ENCODE peak calls at places on chromosomes 12 and 14, in six cellular contexts. One of them, this sample, is unnamed.

GRCh38 chr12:132259364-132259871 is 70.0 kb downstream of the GALNT9 start:
- DNase-seq in A549: no peak
- DNase-seq in HepG2: no peak
- DNase-seq in endothelial cell of umbilical vein: no peak
- DNase-seq in GM12878: no peak
- DNase-seq in K562: peak; percentile 28
- DNase-seq in this sample: peak; percentile 81

GRCh38 chr14:55052259-55052930 is 948 bp downstream of the MAPK1IP1L start:
- DNase-seq in K562: no peak
- DNase-seq in GM12878: no peak
- DNase-seq in A549: no peak
- DNase-seq in HepG2: no peak
- DNase-seq in endothelial cell of umbilical vein: no peak
- DNase-seq in this sample: no peak

GRCh38 chr14:92952497-92953298 is 29.7 kb downstream of the CHGA start:
- DNase-seq in GM12878: no peak
- DNase-seq in K562: no peak
- DNase-seq in A549: no peak
- DNase-seq in endothelial cell of umbilical vein: no peak
- DNase-seq in HepG2: no peak
- DNase-seq in this sample: no peak

GRCh38 chr14:57486767-57487379 is 6.8 kb downstream of the CCDC198 start:
- DNase-seq in HepG2: peak; percentile 41
- DNase-seq in A549: peak; percentile 54
- DNase-seq in GM12878: no peak
- DNase-seq in endothelial cell of umbilical vein: peak; percentile 30
- DNase-seq in K562: peak; percentile 20
- DNase-seq in this sample: peak; percentile 44

GRCh38 chr14:94904636-94905035 is 134.7 kb upstream of the GSC start:
- DNase-seq in GM12878: no peak
- DNase-seq in A549: no peak
- DNase-seq in HepG2: no peak
- DNase-seq in endothelial cell of umbilical vein: no peak
- DNase-seq in K562: no peak
- DNase-seq in this sample: no peak

GRCh38 chr12:124828264-124829007 is 35.2 kb downstream of the SCARB1 start:
- DNase-seq in K562: no peak
- DNase-seq in endothelial cell of umbilical vein: no peak
- DNase-seq in GM12878: no peak
- DNase-seq in HepG2: peak; percentile 87
- DNase-seq in A549: peak; percentile 96
- DNase-seq in this sample: no peak

GRCh38 chr12:102879144-102879763 is 37.8 kb downstream of the PAH start:
- DNase-seq in A549: peak; percentile 91
- DNase-seq in GM12878: peak; percentile 51
- DNase-seq in HepG2: no peak
- DNase-seq in endothelial cell of umbilical vein: no peak
- DNase-seq in K562: peak; percentile 16
- DNase-seq in this sample: peak; percentile 77

GRCh38 chr12:69443916-69444315 is 26.3 kb upstream of the FRS2 start:
- DNase-seq in endothelial cell of umbilical vein: no peak
- DNase-seq in HepG2: no peak
- DNase-seq in A549: no peak
- DNase-seq in K562: no peak
- DNase-seq in GM12878: no peak
- DNase-seq in this sample: no peak

GRCh38 chr12:64912501-64912900 is 88.1 kb downstream of the TBC1D30 start:
- DNase-seq in K562: no peak
- DNase-seq in HepG2: no peak
- DNase-seq in GM12878: no peak
- DNase-seq in endothelial cell of umbilical vein: no peak
- DNase-seq in A549: no peak
- DNase-seq in this sample: no peak

GRCh38 chr12:91074068-91074819 is 16.4 kb upstream of the KERA start:
- DNase-seq in A549: no peak
- DNase-seq in endothelial cell of umbilical vein: no peak
- DNase-seq in HepG2: no peak
- DNase-seq in K562: no peak
- DNase-seq in GM12878: no peak
- DNase-seq in this sample: no peak

GRCh38 chr12:53231859-53232640 is at the start of gene RARG:
- DNase-seq in endothelial cell of umbilical vein: no peak
- DNase-seq in K562: peak; percentile 51
- DNase-seq in HepG2: no peak
- DNase-seq in A549: peak; percentile 76
- DNase-seq in GM12878: no peak
- DNase-seq in this sample: no peak
- TF ChIP-seq MYC in endothelial cell of umbilical vein: no peak
- TF ChIP-seq MYC in K562: peak; percentile 13
- TF ChIP-seq MYC in HepG2: no peak
- TF ChIP-seq MYC in A549: no peak
- TF ChIP-seq MYC in GM12878: no peak
- TF ChIP-seq MYC in this sample: no peak

GRCh38 chr14:51862839-51863235 is 2.4 kb downstream of the GNG2 start:
- DNase-seq in endothelial cell of umbilical vein: no peak
- DNase-seq in K562: no peak
- DNase-seq in HepG2: no peak
- DNase-seq in A549: no peak
- DNase-seq in GM12878: no peak
- DNase-seq in this sample: no peak

GRCh38 chr14:51860836-51861583 is 598 bp downstream of the GNG2 start:
- DNase-seq in K562: no peak
- DNase-seq in endothelial cell of umbilical vein: no peak
- DNase-seq in GM12878: no peak
- DNase-seq in HepG2: no peak
- DNase-seq in A549: no peak
- DNase-seq in this sample: no peak

GRCh38 chr14:51859136-51859535 is 1.3 kb upstream of the GNG2 start:
- DNase-seq in K562: no peak
- DNase-seq in endothelial cell of umbilical vein: no peak
- DNase-seq in HepG2: no peak
- DNase-seq in A549: no peak
- DNase-seq in GM12878: no peak
- DNase-seq in this sample: no peak

GRCh38 chr14:51862171-51862838 is 1.9 kb downstream of the GNG2 start:
- DNase-seq in K562: no peak
- DNase-seq in HepG2: no peak
- DNase-seq in GM12878: no peak
- DNase-seq in A549: no peak
- DNase-seq in endothelial cell of umbilical vein: no peak
- DNase-seq in this sample: no peak

GRCh38 chr14:51860164-51860835 is at the start of gene GNG2:
- DNase-seq in K562: no peak
- DNase-seq in endothelial cell of umbilical vein: peak; percentile 41
- DNase-seq in GM12878: peak; percentile 71
- DNase-seq in HepG2: no peak
- DNase-seq in A549: peak; percentile 56
- DNase-seq in this sample: peak; percentile 91
- TF ChIP-seq POLR2A in K562: no peak
- TF ChIP-seq POLR2A in endothelial cell of umbilical vein: no peak
- TF ChIP-seq POLR2A in GM12878: peak; percentile 94
- TF ChIP-seq POLR2A in HepG2: no peak
- TF ChIP-seq POLR2A in A549: no peak
- TF ChIP-seq POLR2A in this sample: no peak

GRCh38 chr14:68216072-68216471 is 396.5 kb downstream of the RAD51B start:
- DNase-seq in A549: no peak
- DNase-seq in endothelial cell of umbilical vein: no peak
- DNase-seq in K562: no peak
- DNase-seq in GM12878: no peak
- DNase-seq in HepG2: no peak
- DNase-seq in this sample: no peak
- TF ChIP-seq MYC in A549: no peak
- TF ChIP-seq MYC in endothelial cell of umbilical vein: no peak
- TF ChIP-seq MYC in K562: no peak
- TF ChIP-seq MYC in GM12878: no peak
- TF ChIP-seq MYC in HepG2: no peak
- TF ChIP-seq MYC in this sample: no peak

DNA sequence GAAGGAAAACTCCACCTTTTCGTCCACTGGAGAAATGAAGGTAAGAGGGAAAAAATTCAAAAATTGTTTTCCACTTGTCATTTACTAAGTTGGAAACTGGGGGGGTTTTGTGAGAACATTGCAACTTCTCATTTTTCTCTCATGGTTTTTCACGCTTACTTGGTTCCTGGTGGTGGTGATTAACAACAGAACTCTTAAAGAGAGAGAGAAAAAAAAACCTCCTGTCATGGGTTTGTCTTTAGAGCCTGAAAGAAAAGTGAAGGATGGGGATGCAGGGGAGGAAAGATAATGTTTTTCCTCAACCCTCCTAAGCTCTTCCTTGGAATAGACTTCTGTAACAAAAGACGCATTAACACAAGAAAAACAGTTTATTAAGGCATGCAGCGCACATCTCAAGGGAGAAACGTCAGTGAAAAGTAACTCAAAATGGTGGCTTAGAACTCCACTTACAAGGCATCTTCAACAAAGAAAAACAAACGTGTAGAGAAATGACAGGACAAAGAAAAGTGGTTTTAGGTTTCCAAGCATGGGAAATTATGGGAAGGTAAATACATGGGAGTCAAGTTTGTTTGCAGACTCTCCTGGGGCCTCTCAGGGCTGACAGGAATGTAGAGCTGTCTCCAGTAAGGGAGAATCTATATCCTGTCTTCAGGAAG is 81.9 kb upstream of the ATF7IP start:
- DNase-seq in GM12878: peak; percentile 76
- DNase-seq in A549: no peak
- DNase-seq in K562: no peak
- DNase-seq in HepG2: no peak
- DNase-seq in endothelial cell of umbilical vein: no peak
- DNase-seq in this sample: no peak
- TF ChIP-seq POLR2A in GM12878: no peak
- TF ChIP-seq POLR2A in A549: no peak
- TF ChIP-seq POLR2A in K562: no peak
- TF ChIP-seq POLR2A in HepG2: no peak
- TF ChIP-seq POLR2A in endothelial cell of umbilical vein: no peak
- TF ChIP-seq POLR2A in this sample: no peak

GRCh38 chr12:22731231-22731630 is 106.3 kb downstream of the ETNK1 start:
- DNase-seq in HepG2: no peak
- DNase-seq in K562: no peak
- DNase-seq in GM12878: no peak
- DNase-seq in A549: no peak
- DNase-seq in endothelial cell of umbilical vein: no peak
- DNase-seq in this sample: no peak
- TF ChIP-seq MYC in HepG2: no peak
- TF ChIP-seq MYC in K562: no peak
- TF ChIP-seq MYC in GM12878: no peak
- TF ChIP-seq MYC in A549: no peak
- TF ChIP-seq MYC in endothelial cell of umbilical vein: no peak
- TF ChIP-seq MYC in this sample: no peak

GRCh38 chr12:50677858-50678257 is 86.0 kb upstream of the ATF1 start:
- DNase-seq in HepG2: no peak
- DNase-seq in endothelial cell of umbilical vein: no peak
- DNase-seq in A549: no peak
- DNase-seq in GM12878: no peak
- DNase-seq in K562: no peak
- DNase-seq in this sample: no peak
- TF ChIP-seq POLR2A in HepG2: no peak
- TF ChIP-seq POLR2A in endothelial cell of umbilical vein: no peak
- TF ChIP-seq POLR2A in A549: no peak
- TF ChIP-seq POLR2A in GM12878: no peak
- TF ChIP-seq POLR2A in K562: no peak
- TF ChIP-seq POLR2A in this sample: no peak

GRCh38 chr12:74752196-74752595 is 214.6 kb downstream of the ATXN7L3B start:
- DNase-seq in A549: no peak
- DNase-seq in K562: no peak
- DNase-seq in GM12878: no peak
- DNase-seq in HepG2: no peak
- DNase-seq in endothelial cell of umbilical vein: no peak
- DNase-seq in this sample: no peak

GRCh38 chr12:74747305-74747704 is 209.7 kb downstream of the ATXN7L3B start:
- DNase-seq in endothelial cell of umbilical vein: no peak
- DNase-seq in GM12878: no peak
- DNase-seq in A549: peak; percentile 33
- DNase-seq in HepG2: no peak
- DNase-seq in K562: no peak
- DNase-seq in this sample: peak; percentile 12
- TF ChIP-seq MYC in endothelial cell of umbilical vein: no peak
- TF ChIP-seq MYC in GM12878: no peak
- TF ChIP-seq MYC in A549: no peak
- TF ChIP-seq MYC in HepG2: no peak
- TF ChIP-seq MYC in K562: no peak
- TF ChIP-seq MYC in this sample: no peak

DNA sequence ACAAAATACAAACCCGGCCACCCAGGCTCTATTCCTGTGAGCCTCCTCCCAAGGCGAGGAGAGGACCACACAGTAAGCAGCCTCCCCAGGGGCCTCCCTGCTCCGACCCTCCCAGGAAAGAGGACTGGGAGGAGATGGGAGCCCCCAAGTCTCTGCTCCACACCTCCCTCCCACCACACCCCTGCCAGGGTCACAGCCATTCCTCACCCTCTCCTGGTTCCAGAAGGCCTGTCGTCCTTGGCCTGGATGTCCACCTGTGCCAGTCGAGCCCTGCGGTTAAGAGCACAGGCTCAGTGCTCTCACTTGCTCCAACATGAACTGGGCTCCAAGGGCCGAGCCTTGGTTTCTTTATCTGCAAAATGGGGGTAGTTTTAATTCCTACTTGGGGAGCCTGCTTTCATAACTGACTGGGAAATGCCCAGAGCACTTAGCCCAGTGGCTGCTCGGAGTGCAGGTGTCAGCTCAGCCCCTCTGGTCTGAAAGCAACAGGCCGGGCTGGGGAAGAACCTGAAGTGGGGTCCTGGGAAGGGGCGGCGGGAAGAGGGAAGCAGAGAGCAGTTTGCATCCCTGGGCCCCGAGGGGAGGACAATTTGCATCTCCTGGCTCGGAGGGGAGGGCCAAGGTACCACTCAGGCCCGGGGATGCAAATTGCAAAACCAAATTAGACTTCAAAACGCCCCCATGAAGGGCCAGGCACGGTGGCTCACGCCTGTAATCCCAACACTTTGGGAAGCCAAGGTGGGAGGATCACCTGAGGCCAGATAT is 23.6 kb downstream of the TCHP start:
- DNase-seq in A549: no peak
- DNase-seq in K562: no peak
- DNase-seq in HepG2: no peak
- DNase-seq in GM12878: no peak
- DNase-seq in endothelial cell of umbilical vein: no peak
- DNase-seq in this sample: no peak
- TF ChIP-seq POLR2A in A549: no peak
- TF ChIP-seq POLR2A in K562: no peak
- TF ChIP-seq POLR2A in HepG2: no peak
- TF ChIP-seq POLR2A in GM12878: no peak
- TF ChIP-seq POLR2A in endothelial cell of umbilical vein: no peak
- TF ChIP-seq POLR2A in this sample: no peak

DNA sequence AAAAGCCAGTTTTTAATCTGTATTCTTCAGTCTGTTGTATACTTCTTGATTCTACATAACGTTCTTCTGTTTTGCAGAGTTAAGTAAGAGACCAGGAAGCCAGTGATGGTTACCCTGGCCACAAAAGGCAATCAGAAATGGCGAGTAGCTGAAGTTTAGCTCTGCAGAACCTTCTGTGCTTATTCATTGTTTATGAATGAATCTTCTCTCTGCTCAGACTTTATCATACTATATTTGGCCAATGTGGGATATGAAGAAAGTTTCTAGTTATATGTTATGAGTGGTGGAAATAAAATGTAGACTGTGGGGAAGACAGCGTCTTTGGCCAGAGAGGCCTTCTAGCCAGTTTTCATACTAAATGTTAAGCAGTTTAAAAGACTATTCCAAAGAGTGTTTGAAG is 249.9 kb upstream of the RGS6 start:
- DNase-seq in endothelial cell of umbilical vein: no peak
- DNase-seq in HepG2: no peak
- DNase-seq in GM12878: no peak
- DNase-seq in A549: no peak
- DNase-seq in K562: no peak
- DNase-seq in this sample: no peak
- TF ChIP-seq MYC in endothelial cell of umbilical vein: no peak
- TF ChIP-seq MYC in HepG2: no peak
- TF ChIP-seq MYC in GM12878: no peak
- TF ChIP-seq MYC in A549: no peak
- TF ChIP-seq MYC in K562: no peak
- TF ChIP-seq MYC in this sample: no peak